ENCODE peak calls at places on chromosomes 3 and 15, in ten cellular contexts. H is Panc1, B is HCT116, L is colonic mucosa, C is cardiac muscle cell, A is body of pancreas, P is breast epithelium, M is PC-3, V is upper lobe of right lung, U is uterus. G is an unnamed sample. For H3K4me1, the result is how much of the 10 kb centered on the place peaks cover.

GRCh38 chr3:31389939-31390338 is 142.8 kb upstream of the STT3B start:
- DNase-seq in H (no peak), C (no peak), A (no peak), B (no peak), V (no peak), P (no peak), L (no peak), M (no peak), U (no peak), G (no peak)

GRCh38 chr15:31372635-31373091 is 46.0 kb downstream of the KLF13 start:
- DNase-seq in A (peak), P (no peak), V (no peak), H (no peak), C (peak), M (peak), B (no peak), U (peak), L (no peak), G (no peak)

GRCh38 chr15:81268881-81269601 is 54.9 kb downstream of the STARD5 start:
- DNase-seq in C (no peak), U (no peak), H (no peak), P (no peak), M (no peak), V (no peak), A (no peak), L (no peak), B (no peak), G (no peak)

GRCh38 chr15:25943831-25944230 is 80.7 kb upstream of the ATP10A start:
- DNase-seq in L (no peak), M (no peak), B (no peak), U (no peak), V (no peak), P (no peak), H (no peak), A (no peak), C (no peak), G (no peak)

GRCh38 chr3:171747223-171747920 is 62.9 kb downstream of the PLD1 start:
- DNase-seq in H (no peak), A (no peak), M (no peak), P (no peak), U (no peak), B (no peak), C (no peak), V (no peak), L (no peak), G (no peak)

GRCh38 chr3:180252683-180253082 is 215.9 kb upstream of the PEX5L start:
- DNase-seq in B (no peak), P (no peak), C (no peak), H (no peak), L (no peak), A (no peak), M (peak), V (no peak), U (no peak), G (no peak)

GRCh38 chr3:70753572-70753971 is 441.1 kb upstream of the MDFIC2 start:
- DNase-seq in P (no peak), B (no peak), U (no peak), H (no peak), M (peak), A (no peak), V (no peak), C (peak), L (no peak), G (no peak)

GRCh38 chr15:60520825-60521368 is 42.0 kb upstream of the ICE2 start:
- DNase-seq in U (peak), P (peak), A (peak), L (peak), H (peak), V (peak), B (peak), C (peak), M (peak), G (peak)

GRCh38 chr3:131283862-131284261 is 97.7 kb upstream of the NUDT16 start:
- DNase-seq in C (peak), B (no peak), U (no peak), V (no peak), H (no peak), M (no peak), P (no peak), A (peak), L (no peak), G (no peak)

GRCh38 chr3:48470286-48470685 is 23.7 kb downstream of the ATRIP start:
- DNase-seq in M (no peak), U (no peak), C (no peak), H (no peak), V (no peak), B (no peak), L (no peak), P (no peak), A (no peak), G (no peak)
- H3K4me1 ChIP-seq in M (under half), U (under half), C (under half), H (under half), V (half or more), B (under half), L (under half), P (under half), A (half or more), G (half or more)

GRCh38 chr3:140203510-140203909 is 268.5 kb downstream of the CLSTN2 start:
- DNase-seq in B (no peak), H (no peak), A (no peak), P (no peak), C (no peak), V (no peak), M (no peak), L (no peak), U (no peak), G (no peak)

GRCh38 chr3:140207541-140207940 is 272.6 kb downstream of the CLSTN2 start:
- DNase-seq in L (no peak), C (no peak), U (no peak), M (no peak), H (no peak), A (no peak), B (no peak), V (no peak), P (no peak), G (no peak)

GRCh38 chr3:140205598-140205997 is 270.6 kb downstream of the CLSTN2 start:
- DNase-seq in C (no peak), L (no peak), V (no peak), P (no peak), H (no peak), A (no peak), B (no peak), M (no peak), U (no peak), G (no peak)

GRCh38 chr3:140206196-140207040 is 271.4 kb downstream of the CLSTN2 start:
- DNase-seq in C (peak), A (no peak), H (no peak), M (peak), V (no peak), P (no peak), L (no peak), B (no peak), U (no peak), G (no peak)

DNA sequence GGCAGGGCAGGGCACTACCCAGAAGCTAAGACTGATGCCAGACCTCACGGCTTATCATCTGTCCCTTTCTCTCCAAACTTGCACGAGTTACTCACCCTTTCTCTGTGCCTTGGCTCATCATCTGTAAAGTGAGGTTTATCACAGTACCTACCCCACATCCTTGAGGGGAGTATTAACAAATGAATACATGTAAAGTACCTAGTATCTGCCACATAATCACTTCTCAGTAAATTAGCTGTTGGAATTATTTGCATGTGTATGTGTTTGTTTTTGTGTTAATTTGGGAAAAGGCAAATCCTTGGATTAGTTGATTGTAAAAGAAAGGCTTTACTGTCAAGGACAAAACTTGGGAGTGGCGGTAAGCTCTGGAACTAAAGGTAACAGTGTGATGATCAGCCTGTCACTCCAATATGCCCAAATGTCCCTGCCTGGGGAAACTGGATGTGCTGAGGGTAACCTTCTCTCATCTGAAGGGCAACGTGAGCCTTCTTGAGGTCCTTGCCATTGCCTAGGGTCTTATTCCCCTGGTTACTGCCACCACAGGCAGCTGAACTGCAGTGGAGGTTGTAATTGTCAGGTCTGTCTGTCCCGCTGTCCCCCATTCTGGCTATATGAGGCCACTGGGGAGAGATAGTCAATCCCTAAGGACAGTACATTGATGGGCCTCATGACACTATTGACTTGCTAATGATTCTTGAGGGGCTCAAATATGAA is 269.4 kb downstream of the CLSTN2 start:
- DNase-seq in C (no peak), M (no peak), B (no peak), H (no peak), V (no peak), L (no peak), U (no peak), A (no peak), P (no peak), G (no peak)
- H3K27ac ChIP-seq in C (no peak), M (no peak), B (no peak), H (no peak), V (no peak), L (no peak), U (no peak), A (no peak), P (no peak), G (no peak)

DNA sequence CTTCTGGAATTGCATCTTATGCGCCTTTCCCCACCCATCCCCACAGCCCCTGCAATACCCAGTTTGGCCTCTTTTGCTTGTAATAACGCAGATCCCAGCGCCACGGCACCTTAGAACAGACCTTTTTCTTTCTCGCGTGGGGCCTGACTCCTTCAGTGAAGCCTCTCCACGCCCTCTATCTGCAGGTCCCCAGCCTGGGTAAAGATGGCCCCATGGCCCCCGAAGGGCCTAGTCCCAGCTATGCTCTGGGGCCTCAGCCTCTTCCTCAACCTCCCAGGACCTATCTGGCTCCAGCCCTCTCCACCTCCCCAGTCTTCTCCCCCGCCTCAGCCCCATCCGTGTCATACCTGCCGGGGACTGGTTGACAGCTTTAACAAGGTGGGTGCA is 594 bp downstream of the CRELD1 start:
- DNase-seq in C (no peak), L (peak), B (no peak), P (no peak), V (no peak), H (no peak), U (no peak), M (no peak), A (peak), G (no peak)
- TF ChIP-seq CTCF in C (peak), L (no peak), B (peak), P (no peak), V (no peak), H (no peak), U (no peak), M (peak), A (peak), G (peak)

GRCh38 chr15:41777421-41777973 is 3.2 kb downstream of the MAPKBP1 start:
- DNase-seq in U (no peak), B (no peak), M (peak), C (no peak), L (no peak), H (no peak), A (no peak), P (no peak), V (no peak), G (no peak)
- H3K4me1 ChIP-seq in U (under half), B (under half), M (half or more), C (half or more), L (under half), H (half or more), A (under half), P (under half), V (under half), G (under half)

GRCh38 chr15:52709172-52709979 is 30.2 kb upstream of the ATOSA start:
- DNase-seq in C (peak), M (no peak), A (peak), V (no peak), P (peak), U (no peak), B (no peak), L (peak), H (no peak), G (no peak)
- H3K27ac ChIP-seq in C (no peak), M (no peak), A (peak), V (no peak), P (peak), U (no peak), B (no peak), L (no peak), H (no peak), G (no peak)

GRCh38 chr15:88489321-88489720 is 21.8 kb downstream of the MRPS11 start:
- DNase-seq in P (no peak), V (no peak), C (no peak), U (no peak), H (no peak), M (no peak), B (no peak), L (no peak), A (no peak), G (no peak)
- TF ChIP-seq CTCF in P (no peak), V (no peak), C (no peak), U (no peak), H (no peak), M (peak), B (peak), L (no peak), A (no peak), G (no peak)

GRCh38 chr3:11558918-11559815 is 84.5 kb downstream of the VGLL4 start:
- DNase-seq in L (no peak), B (no peak), C (no peak), A (no peak), P (peak), H (no peak), U (no peak), V (no peak), M (no peak), G (no peak)

GRCh38 chr3:11558002-11558401 is 85.7 kb downstream of the VGLL4 start:
- DNase-seq in A (no peak), H (no peak), V (no peak), C (no peak), P (peak), L (no peak), M (peak), U (no peak), B (no peak), G (no peak)

GRCh38 chr3:11560746-11561145 is 83.0 kb downstream of the VGLL4 start:
- DNase-seq in B (no peak), L (no peak), C (no peak), H (no peak), V (no peak), M (no peak), P (no peak), A (no peak), U (no peak), G (no peak)

GRCh38 chr3:11558461-11558903 is 85.2 kb downstream of the VGLL4 start:
- DNase-seq in U (no peak), H (no peak), B (no peak), P (peak), M (no peak), L (no peak), A (no peak), V (no peak), C (no peak), G (no peak)

GRCh38 chr3:11559816-11560633 is 83.7 kb downstream of the VGLL4 start:
- DNase-seq in B (no peak), U (no peak), P (peak), H (no peak), M (no peak), L (no peak), A (no peak), C (no peak), V (no peak), G (no peak)
- H3K4me1 ChIP-seq in B (under half), U (under half), P (under half), H (half or more), M (under half), L (under half), A (under half), C (under half), V (under half), G (under half)

GRCh38 chr3:23735575-23736326 is 70.0 kb upstream of the UBE2E1 start:
- DNase-seq in M (no peak), C (no peak), U (no peak), V (no peak), P (no peak), H (no peak), A (peak), B (no peak), L (no peak), G (no peak)
- H3K27ac ChIP-seq in M (peak), C (no peak), U (no peak), V (no peak), P (no peak), H (peak), A (no peak), B (no peak), L (no peak), G (no peak)

DNA sequence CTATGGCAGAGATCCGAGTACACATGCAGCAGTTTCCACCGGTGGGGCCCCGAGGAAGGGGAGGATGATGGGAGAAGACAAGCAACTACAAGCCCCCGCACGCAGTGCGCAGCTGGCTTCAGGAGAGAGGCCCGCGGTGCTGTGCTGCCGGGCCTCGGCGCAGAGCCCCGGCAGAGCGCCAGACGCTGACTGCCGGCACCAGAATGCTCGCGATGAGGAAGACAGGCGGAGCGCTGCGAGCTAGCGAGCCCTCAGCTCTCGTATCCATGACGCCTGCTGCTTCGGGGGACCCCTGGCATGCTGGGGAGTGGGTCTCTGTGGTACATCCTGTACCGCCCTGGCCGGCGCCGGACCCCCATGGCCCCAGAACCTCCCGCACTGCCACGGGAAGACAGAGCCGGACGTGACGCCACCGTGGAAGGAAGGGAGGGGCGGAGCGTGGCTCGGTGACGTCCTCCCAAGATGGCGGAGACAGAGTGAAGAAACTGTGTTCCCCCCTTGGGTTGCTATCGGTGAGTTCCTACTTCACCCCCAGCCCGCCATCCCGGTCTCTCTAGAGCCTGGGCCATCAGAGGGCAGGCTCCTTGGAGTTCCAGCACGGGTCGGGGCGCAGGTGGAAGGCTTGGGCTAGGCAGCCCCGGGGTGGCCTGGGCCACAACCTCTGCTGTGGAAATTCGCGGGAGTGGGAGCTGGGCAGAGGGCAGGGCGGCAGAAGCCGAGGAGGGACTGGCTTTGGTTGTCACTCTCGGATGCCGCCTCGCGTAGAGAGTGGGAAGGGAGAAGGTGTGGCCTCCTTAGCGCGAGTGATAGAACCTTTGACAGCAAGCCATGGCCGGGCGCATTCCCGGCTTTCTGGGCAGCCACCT is at the start of gene MYNN:
- DNase-seq in A (peak), H (peak), P (peak), V (peak), M (peak), U (peak), B (peak), L (peak), C (peak), G (peak)
- TF ChIP-seq CTCF in A (no peak), H (no peak), P (no peak), V (peak), M (no peak), U (peak), B (no peak), L (no peak), C (peak), G (no peak)

G was measured in CD8-positive, alpha-beta T cell.